ENCODE peak calls at places on chromosomes 11 and 22, in four cellular contexts. One of them, this sample, is unnamed.

GRCh38 chr22:46590334-46590733 is 29.9 kb upstream of the GRAMD4 start:
- DNase-seq in GM23338: no peak
- DNase-seq in CD8-positive, alpha-beta T cell: no peak
- DNase-seq in GM20000: no peak
- DNase-seq in this sample: no peak

GRCh38 chr22:25420925-25421904 is 143.3 kb upstream of the GRK3 start:
- DNase-seq in CD8-positive, alpha-beta T cell: no peak
- DNase-seq in GM20000: peak; percentile 69
- DNase-seq in GM23338: peak; percentile 95
- DNase-seq in this sample: peak; percentile 39

GRCh38 chr11:128552783-128553661 is 34.3 kb downstream of the ETS1 start:
- DNase-seq in GM23338: no peak
- DNase-seq in CD8-positive, alpha-beta T cell: no peak
- DNase-seq in GM20000: peak; percentile 84
- DNase-seq in this sample: no peak

GRCh38 chr22:38327805-38328204 is 10.6 kb upstream of the CSNK1E start:
- DNase-seq in CD8-positive, alpha-beta T cell: no peak
- DNase-seq in GM20000: no peak
- DNase-seq in GM23338: no peak
- DNase-seq in this sample: no peak

GRCh38 chr11:103863497-103863896 is 172.9 kb upstream of the DDI1 start:
- DNase-seq in GM20000: no peak
- DNase-seq in CD8-positive, alpha-beta T cell: no peak
- DNase-seq in GM23338: no peak
- DNase-seq in this sample: no peak

GRCh38 chr11:15816270-15816871 is 540.0 kb downstream of the SOX6 start:
- DNase-seq in GM23338: no peak
- DNase-seq in GM20000: no peak
- DNase-seq in CD8-positive, alpha-beta T cell: no peak
- DNase-seq in this sample: no peak

GRCh38 chr22:22968366-22968765 is 80.8 kb downstream of the IGLL5 start:
- DNase-seq in GM23338: no peak
- DNase-seq in CD8-positive, alpha-beta T cell: no peak
- DNase-seq in GM20000: no peak
- DNase-seq in this sample: no peak

GRCh38 chr11:78555592-78555991 is 19.1 kb downstream of the NARS2 start:
- DNase-seq in CD8-positive, alpha-beta T cell: no peak
- DNase-seq in GM20000: no peak
- DNase-seq in GM23338: no peak
- DNase-seq in this sample: no peak

GRCh38 chr11:17992916-17993315 is 19.9 kb downstream of the SERGEF start:
- DNase-seq in GM20000: no peak
- DNase-seq in GM23338: no peak
- DNase-seq in CD8-positive, alpha-beta T cell: no peak
- DNase-seq in this sample: no peak

GRCh38 chr11:33695051-33695566 is 5.5 kb downstream of the C11orf91 start:
- DNase-seq in GM20000: no peak
- DNase-seq in CD8-positive, alpha-beta T cell: no peak
- DNase-seq in GM23338: no peak
- DNase-seq in this sample: no peak

GRCh38 chr11:33344611-33345010 is 87.4 kb downstream of the HIPK3 start:
- DNase-seq in CD8-positive, alpha-beta T cell: no peak
- DNase-seq in GM20000: no peak
- DNase-seq in GM23338: peak; percentile 8
- DNase-seq in this sample: no peak

GRCh38 chr11:69374110-69374981 is 80.4 kb downstream of the MYEOV start:
- DNase-seq in GM20000: no peak
- DNase-seq in GM23338: no peak
- DNase-seq in CD8-positive, alpha-beta T cell: peak; percentile 4
- DNase-seq in this sample: no peak

GRCh38 chr11:46892838-46893237 is 25.5 kb downstream of the LRP4 start:
- DNase-seq in CD8-positive, alpha-beta T cell: no peak
- DNase-seq in GM23338: no peak
- DNase-seq in GM20000: no peak
- DNase-seq in this sample: no peak

GRCh38 chr11:28756977-28757376 is 648.8 kb downstream of the METTL15 start:
- DNase-seq in CD8-positive, alpha-beta T cell: no peak
- DNase-seq in GM20000: no peak
- DNase-seq in GM23338: no peak
- DNase-seq in this sample: no peak

GRCh38 chr22:44545773-44546172 is 47.7 kb upstream of the RTL6 start:
- DNase-seq in GM20000: no peak
- DNase-seq in GM23338: no peak
- DNase-seq in CD8-positive, alpha-beta T cell: no peak
- DNase-seq in this sample: no peak

GRCh38 chr22:19051381-19051780 is 70.8 kb downstream of the DGCR2 start:
- DNase-seq in GM23338: no peak
- DNase-seq in GM20000: no peak
- DNase-seq in CD8-positive, alpha-beta T cell: no peak
- DNase-seq in this sample: no peak

GRCh38 chr11:120645639-120646038 is 134.1 kb downstream of the GRIK4 start:
- DNase-seq in GM23338: peak; percentile 92
- DNase-seq in CD8-positive, alpha-beta T cell: no peak
- DNase-seq in GM20000: no peak
- DNase-seq in this sample: peak; percentile 59

GRCh38 chr11:113540416-113541330 is 65.5 kb upstream of the DRD2 start:
- DNase-seq in GM23338: peak; percentile 77
- DNase-seq in CD8-positive, alpha-beta T cell: no peak
- DNase-seq in GM20000: no peak
- DNase-seq in this sample: no peak

GRCh38 chr11:17978553-17979287 is 34.1 kb downstream of the SERGEF start:
- DNase-seq in CD8-positive, alpha-beta T cell: no peak
- DNase-seq in GM20000: peak; percentile 51
- DNase-seq in GM23338: peak; percentile 83
- DNase-seq in this sample: peak; percentile 68

GRCh38 chr22:32080904-32081303 is 37.8 kb downstream of the SLC5A1 start:
- DNase-seq in GM20000: peak; percentile 65
- DNase-seq in CD8-positive, alpha-beta T cell: peak; percentile 16
- DNase-seq in GM23338: peak; percentile 84
- DNase-seq in this sample: no peak

GRCh38 chr11:102194983-102195382 is 84.7 kb downstream of the YAP1 start:
- DNase-seq in GM20000: no peak
- DNase-seq in CD8-positive, alpha-beta T cell: no peak
- DNase-seq in GM23338: no peak
- DNase-seq in this sample: no peak

GRCh38 chr11:17548444-17548843 is 1.4 kb downstream of the OTOG start:
- DNase-seq in GM20000: no peak
- DNase-seq in CD8-positive, alpha-beta T cell: no peak
- DNase-seq in GM23338: peak; percentile 85
- DNase-seq in this sample: no peak

GRCh38 chr11:130023204-130023603 is 20.6 kb upstream of the PRDM10 start:
- DNase-seq in GM20000: peak; percentile 61
- DNase-seq in CD8-positive, alpha-beta T cell: no peak
- DNase-seq in GM23338: no peak
- DNase-seq in this sample: peak; percentile 13

GRCh38 chr11:123151366-123151765 is 43.7 kb downstream of the CLMP start:
- DNase-seq in GM23338: no peak
- DNase-seq in CD8-positive, alpha-beta T cell: no peak
- DNase-seq in GM20000: no peak
- DNase-seq in this sample: no peak

GRCh38 chr11:70191495-70192140 is 11.5 kb upstream of the FADD start:
- DNase-seq in CD8-positive, alpha-beta T cell: peak; percentile 48
- DNase-seq in GM20000: peak; percentile 76
- DNase-seq in GM23338: peak; percentile 90
- DNase-seq in this sample: peak; percentile 94

GRCh38 chr11:35165416-35166368 is 26.7 kb downstream of the CD44 start:
- DNase-seq in GM23338: no peak
- DNase-seq in GM20000: peak; percentile 83
- DNase-seq in CD8-positive, alpha-beta T cell: peak; percentile 81
- DNase-seq in this sample: no peak

GRCh38 chr11:62487698-62488551 is 58.7 kb downstream of the AHNAK start:
- DNase-seq in GM20000: no peak
- DNase-seq in CD8-positive, alpha-beta T cell: no peak
- DNase-seq in GM23338: no peak
- DNase-seq in this sample: no peak

GRCh38 chr22:40310081-40310770 is 36.1 kb upstream of the ADSL start:
- DNase-seq in GM20000: no peak
- DNase-seq in CD8-positive, alpha-beta T cell: no peak
- DNase-seq in GM23338: no peak
- DNase-seq in this sample: no peak

GRCh38 chr11:116859175-116859574 is 21.8 kb upstream of the APOA1 start:
- DNase-seq in GM20000: no peak
- DNase-seq in GM23338: no peak
- DNase-seq in CD8-positive, alpha-beta T cell: no peak
- DNase-seq in this sample: no peak

GRCh38 chr11:75143420-75143731 is 7.5 kb upstream of the SLCO2B1 start:
- DNase-seq in GM23338: no peak
- DNase-seq in CD8-positive, alpha-beta T cell: no peak
- DNase-seq in GM20000: no peak
- DNase-seq in this sample: no peak

GRCh38 chr11:70203749-70204465 is 811 bp downstream of the FADD start:
- DNase-seq in GM20000: peak; percentile 70
- DNase-seq in CD8-positive, alpha-beta T cell: peak; percentile 93
- DNase-seq in GM23338: peak; percentile 50
- DNase-seq in this sample: peak; percentile 40

GRCh38 chr11:101666916-101667315 is 83.1 kb upstream of the TRPC6 start:
- DNase-seq in CD8-positive, alpha-beta T cell: no peak
- DNase-seq in GM23338: no peak
- DNase-seq in GM20000: no peak
- DNase-seq in this sample: no peak

GRCh38 chr11:107916671-107917241 is 11.5 kb upstream of the RAB39A start:
- DNase-seq in CD8-positive, alpha-beta T cell: peak; percentile 24
- DNase-seq in GM23338: peak; percentile 73
- DNase-seq in GM20000: peak; percentile 65
- DNase-seq in this sample: peak; percentile 66
- TF ChIP-seq CTCF in CD8-positive, alpha-beta T cell: peak; percentile 64
- TF ChIP-seq CTCF in GM23338: peak; percentile 74
- TF ChIP-seq CTCF in GM20000: peak; percentile 71
- TF ChIP-seq CTCF in this sample: peak; percentile 56

GRCh38 chr22:48976556-48977535 is 850.8 kb downstream of the BRD1 start:
- DNase-seq in GM20000: no peak
- DNase-seq in GM23338: no peak
- DNase-seq in CD8-positive, alpha-beta T cell: no peak
- DNase-seq in this sample: no peak
- TF ChIP-seq CTCF in GM20000: no peak
- TF ChIP-seq CTCF in GM23338: no peak
- TF ChIP-seq CTCF in CD8-positive, alpha-beta T cell: no peak
- TF ChIP-seq CTCF in this sample: no peak

GRCh38 chr22:29093501-29093921 is 20.7 kb downstream of the KREMEN1 start:
- DNase-seq in GM23338: no peak
- DNase-seq in GM20000: no peak
- DNase-seq in CD8-positive, alpha-beta T cell: no peak
- DNase-seq in this sample: no peak
- TF ChIP-seq CTCF in GM23338: no peak
- TF ChIP-seq CTCF in GM20000: no peak
- TF ChIP-seq CTCF in CD8-positive, alpha-beta T cell: no peak
- TF ChIP-seq CTCF in this sample: no peak

GRCh38 chr11:36711104-36711825 is 113.2 kb upstream of the RAG2 start:
- DNase-seq in GM23338: peak; percentile 51
- DNase-seq in GM20000: no peak
- DNase-seq in CD8-positive, alpha-beta T cell: no peak
- DNase-seq in this sample: no peak
- TF ChIP-seq CTCF in GM23338: peak; percentile 56
- TF ChIP-seq CTCF in GM20000: no peak
- TF ChIP-seq CTCF in CD8-positive, alpha-beta T cell: no peak
- TF ChIP-seq CTCF in this sample: no peak

DNA sequence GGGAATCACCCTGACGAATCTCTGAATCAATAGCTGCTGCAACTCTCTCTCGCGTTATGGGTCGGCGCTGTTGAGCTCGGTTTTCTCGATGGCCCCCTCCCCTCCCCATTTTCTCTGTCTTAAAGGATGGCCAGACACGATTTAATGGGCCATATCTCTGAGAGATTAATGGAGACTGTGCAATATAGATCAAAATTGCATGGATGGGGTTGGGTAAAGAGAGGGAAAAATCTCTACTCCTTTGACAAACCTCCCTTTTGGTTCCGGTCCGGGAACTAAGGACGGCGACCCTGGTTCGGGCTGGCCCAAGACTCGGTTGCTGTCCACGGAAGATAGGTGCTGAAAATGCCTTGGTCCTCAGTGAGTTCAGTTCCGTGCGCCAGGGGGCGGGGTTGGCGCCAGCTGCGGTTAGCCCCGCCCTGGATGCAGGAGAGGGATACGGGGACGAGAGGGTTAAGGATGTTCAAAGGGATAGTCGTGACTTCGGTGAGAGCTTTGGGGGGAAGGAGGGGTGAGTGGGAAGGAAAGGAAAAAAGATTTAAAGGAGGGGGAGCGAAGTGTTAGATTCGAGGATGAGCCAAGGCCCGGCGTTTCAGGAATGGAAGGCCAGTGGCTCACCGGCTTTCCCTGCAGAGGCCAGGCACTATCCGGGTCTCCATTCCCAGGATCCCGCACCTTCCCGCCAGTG is 103.6 kb upstream of the HSD17B12 start:
- DNase-seq in GM20000: peak; percentile 66
- DNase-seq in GM23338: peak; percentile 97
- DNase-seq in CD8-positive, alpha-beta T cell: no peak
- DNase-seq in this sample: peak; percentile 84
- TF ChIP-seq CTCF in GM20000: no peak
- TF ChIP-seq CTCF in GM23338: peak; percentile 58
- TF ChIP-seq CTCF in CD8-positive, alpha-beta T cell: no peak
- TF ChIP-seq CTCF in this sample: peak; percentile 20

GRCh38 chr11:9750551-9750950 is 86.7 kb downstream of the SWAP70 start:
- DNase-seq in CD8-positive, alpha-beta T cell: no peak
- DNase-seq in GM23338: no peak
- DNase-seq in GM20000: no peak
- DNase-seq in this sample: no peak
- TF ChIP-seq CTCF in CD8-positive, alpha-beta T cell: no peak
- TF ChIP-seq CTCF in GM23338: no peak
- TF ChIP-seq CTCF in GM20000: no peak
- TF ChIP-seq CTCF in this sample: no peak

GRCh38 chr11:390175-390574 is 3.8 kb upstream of the PKP3 start:
- DNase-seq in GM23338: peak; percentile 88
- DNase-seq in CD8-positive, alpha-beta T cell: no peak
- DNase-seq in GM20000: no peak
- DNase-seq in this sample: no peak
- TF ChIP-seq CTCF in GM23338: peak; percentile 75
- TF ChIP-seq CTCF in CD8-positive, alpha-beta T cell: no peak
- TF ChIP-seq CTCF in GM20000: no peak
- TF ChIP-seq CTCF in this sample: no peak

DNA sequence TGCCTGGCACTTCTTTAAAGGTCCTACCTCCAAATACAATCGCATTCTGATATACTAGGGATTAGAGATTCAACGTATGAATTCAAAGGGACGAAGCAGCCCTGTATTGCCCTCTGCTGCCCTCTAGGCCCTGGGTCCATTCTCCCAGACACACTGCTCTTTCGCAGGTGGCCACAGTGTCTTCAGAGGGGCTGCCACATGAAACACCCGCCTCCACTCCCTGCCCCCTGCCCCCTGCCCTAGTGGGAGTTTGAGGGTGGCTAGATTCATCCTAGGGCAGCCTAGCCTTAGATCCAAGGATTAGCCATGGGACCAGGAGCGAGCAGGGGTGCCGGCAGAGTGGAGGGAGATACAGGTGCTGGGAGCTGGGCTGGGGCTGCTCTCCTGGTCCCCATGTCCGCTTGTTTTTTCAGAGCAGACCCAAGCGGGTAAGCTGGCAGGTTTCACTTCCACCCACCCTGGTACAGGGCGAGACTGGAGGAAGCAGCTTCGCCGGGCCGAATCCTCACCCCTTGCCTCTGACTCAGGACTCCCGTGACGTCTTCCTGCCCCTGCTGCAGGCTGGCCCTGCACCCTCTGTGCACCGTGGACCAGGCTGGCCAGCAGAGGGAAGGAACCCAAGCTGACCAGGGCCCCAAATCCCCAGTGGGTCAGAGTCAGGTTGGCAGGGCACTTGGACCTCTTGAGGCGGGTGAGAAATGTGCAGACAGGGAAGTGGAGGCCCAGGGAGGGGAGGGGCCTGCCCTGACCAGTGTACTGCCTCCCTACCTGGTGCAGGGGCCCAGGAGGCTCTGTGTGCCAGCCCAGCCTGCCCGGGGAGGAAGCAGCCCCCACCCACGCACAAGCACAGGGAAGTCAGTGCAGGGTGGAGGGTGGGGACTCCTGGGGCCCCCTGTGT is 28.4 kb upstream of the HMOX1 start:
- DNase-seq in CD8-positive, alpha-beta T cell: no peak
- DNase-seq in GM23338: peak; percentile 83
- DNase-seq in GM20000: no peak
- DNase-seq in this sample: peak; percentile 39
- TF ChIP-seq CTCF in CD8-positive, alpha-beta T cell: peak; percentile 16
- TF ChIP-seq CTCF in GM23338: peak; percentile 76
- TF ChIP-seq CTCF in GM20000: peak; percentile 36
- TF ChIP-seq CTCF in this sample: peak; percentile 21

This sample was measured in nephron progenitor cell.